ENCODE peak calls at places on chromosomes 6 and 20, in four cellular contexts. I is astrocyte, J is AG20443, C is HCEC 1CT. Z is an unnamed sample.

GRCh38 chr6:47308223-47308567 is 1.5 kb downstream of the TNFRSF21 start:
- DNase-seq in I (no peak), J (no peak), C (no peak), Z (no peak)

GRCh38 chr20:57843941-57844625 is 134.3 kb upstream of the PMEPA1 start:
- DNase-seq in I (no peak), J (peak; percentile 3), C (no peak), Z (no peak)

GRCh38 chr20:32621071-32621913 is 36.2 kb upstream of the NOL4L start:
- DNase-seq in I (no peak), J (peak; percentile 35), C (no peak), Z (no peak)

GRCh38 chr6:128882991-128883571 is at the start of gene LAMA2:
- DNase-seq in I (peak; percentile 61), J (peak; percentile 93), C (peak; percentile 81), Z (peak; percentile 79)

GRCh38 chr6:116924245-116924644 is 47.2 kb downstream of the RFX6 start:
- DNase-seq in I (no peak), J (no peak), C (no peak), Z (no peak)

GRCh38 chr6:129475477-129476247 is 234.3 kb downstream of the ARHGAP18 start:
- DNase-seq in I (no peak), J (no peak), C (no peak), Z (no peak)

GRCh38 chr6:143642403-143642802 is 35.4 kb upstream of the PHACTR2 start:
- DNase-seq in I (no peak), J (no peak), C (no peak), Z (no peak)

GRCh38 chr6:36650848-36651247 is 27.7 kb upstream of the CDKN1A start:
- DNase-seq in I (no peak), J (no peak), C (no peak), Z (no peak)

GRCh38 chr20:9912858-9913434 is 74.1 kb upstream of the PAK5 start:
- DNase-seq in I (peak; percentile 6), J (peak; percentile 64), C (peak; percentile 19), Z (peak; percentile 44)

GRCh38 chr6:110831405-110831804 is 16.1 kb upstream of the CDK19 start:
- DNase-seq in I (no peak), J (no peak), C (no peak), Z (no peak)

GRCh38 chr6:14921170-14921569 is 324.7 kb upstream of the JARID2 start:
- DNase-seq in I (peak; percentile 67), J (no peak), C (no peak), Z (no peak)

GRCh38 chr20:34344256-34344637 is 18.8 kb upstream of the ITCH start:
- DNase-seq in I (no peak), J (no peak), C (no peak), Z (no peak)

GRCh38 chr20:60857708-60858107 is 394.4 kb upstream of the CDH4 start:
- DNase-seq in I (peak; percentile 57), J (no peak), C (peak; percentile 67), Z (peak; percentile 45)

GRCh38 chr6:142242269-142242668 is 59.5 kb upstream of the ADGRG6 start:
- DNase-seq in I (peak; percentile 81), J (peak; percentile 9), C (no peak), Z (peak; percentile 50)

GRCh38 chr6:40517654-40518053 is 69.5 kb downstream of the LRFN2 start:
- DNase-seq in I (no peak), J (no peak), C (no peak), Z (no peak)

GRCh38 chr6:75855047-75855446 is 106.0 kb downstream of the MYO6 start:
- DNase-seq in I (peak; percentile 42), J (peak; percentile 48), C (peak; percentile 54), Z (peak; percentile 63)